ENCODE peak calls at places on chromosomes 7 and 10, in five cellular contexts. L, E, R, B and O are unnamed samples.

GRCh38 chr10:104339469-104340098 is 1.3 kb upstream of the ITPRIP start:
- DNase-seq in L (no peak), E (peak), R (peak), B (no peak), O (peak)

GRCh38 chr10:34861293-34862004 is 46.4 kb upstream of the PARD3 start:
- DNase-seq in L (peak), E (peak), R (peak), B (no peak), O (peak)

GRCh38 chr10:75967491-75967890 is 536.1 kb downstream of the LRMDA start:
- DNase-seq in L (no peak), E (no peak), R (no peak), B (no peak), O (no peak)

GRCh38 chr10:107025676-107026075 is 138.8 kb downstream of the SORCS1 start:
- DNase-seq in L (no peak), E (no peak), R (no peak), B (no peak), O (no peak)

GRCh38 chr7:23022258-23022745 is 8.4 kb upstream of the HYCC1 start:
- DNase-seq in L (no peak), E (no peak), R (peak), B (no peak), O (no peak)

GRCh38 chr7:69599879-69600764 is 1.8 kb downstream of the AUTS2 start:
- DNase-seq in L (no peak), E (peak), R (peak), B (no peak), O (peak)

GRCh38 chr10:5594271-5595036 is 69.7 kb downstream of the CALML3 start:
- DNase-seq in L (no peak), E (no peak), R (peak), B (no peak), O (no peak)

GRCh38 chr10:76444034-76444800 is 1012.8 kb downstream of the LRMDA start:
- DNase-seq in L (peak), E (peak), R (peak), B (no peak), O (no peak)

GRCh38 chr7:157409149-157409752 is 72.4 kb downstream of the DNAJB6 start:
- DNase-seq in L (no peak), E (no peak), R (no peak), B (no peak), O (no peak)

GRCh38 chr10:87818505-87819273 is 663 bp upstream of the ATAD1 start:
- DNase-seq in L (no peak), E (peak), R (peak), B (peak), O (peak)

GRCh38 chr10:17134737-17135260 is 5.2 kb upstream of the CUBN start:
- DNase-seq in L (no peak), E (no peak), R (no peak), B (no peak), O (no peak)

GRCh38 chr7:74360008-74360407 is 70.8 kb downstream of the CLIP2 start:
- DNase-seq in L (no peak), E (no peak), R (no peak), B (no peak), O (no peak)

GRCh38 chr10:21989453-21990154 is 13.9 kb downstream of the DNAJC1 start:
- DNase-seq in L (peak), E (peak), R (peak), B (peak), O (peak)

GRCh38 chr7:106731207-106731606 is 70.2 kb upstream of the CCDC71L start:
- DNase-seq in L (no peak), E (no peak), R (peak), B (no peak), O (peak)

GRCh38 chr7:129990403-129991192 is 37.8 kb upstream of the UBE2H start:
- DNase-seq in L (no peak), E (no peak), R (peak), B (no peak), O (no peak)

GRCh38 chr7:152989889-152990380 is 230.4 kb downstream of the ACTR3B start:
- DNase-seq in L (no peak), E (no peak), R (no peak), B (no peak), O (no peak)

GRCh38 chr10:69362471-69362954 is 54.2 kb downstream of the TACR2 start:
- DNase-seq in L (peak), E (peak), R (peak), B (peak), O (peak)

GRCh38 chr10:1608408-1609037 is 128.8 kb downstream of the ADARB2 start:
- DNase-seq in L (no peak), E (no peak), R (no peak), B (no peak), O (no peak)

GRCh38 chr10:91977501-91977900 is 53.9 kb downstream of the BTAF1 start:
- DNase-seq in L (no peak), E (no peak), R (no peak), B (no peak), O (no peak)

GRCh38 chr7:136389933-136390332 is 412.8 kb upstream of the MTPN start:
- DNase-seq in L (no peak), E (no peak), R (no peak), B (no peak), O (no peak)

GRCh38 chr10:102422586-102423129 is 2.0 kb downstream of the FBXL15 start:
- DNase-seq in L (peak), E (peak), R (peak), B (peak), O (peak)

GRCh38 chr10:3102721-3103410 is 35.5 kb downstream of the PFKP start:
- DNase-seq in L (no peak), E (no peak), R (peak), B (no peak), O (peak)

GRCh38 chr7:78212476-78213060 is 414.0 kb downstream of the PHTF2 start:
- DNase-seq in L (no peak), E (no peak), R (no peak), B (no peak), O (no peak)

GRCh38 chr10:125595911-125596310 is 87.1 kb downstream of the TEX36 start:
- DNase-seq in L (no peak), E (no peak), R (no peak), B (no peak), O (no peak)

GRCh38 chr7:41847171-41847570 is 144.3 kb upstream of the INHBA start:
- DNase-seq in L (no peak), E (no peak), R (no peak), B (no peak), O (no peak)

GRCh38 chr7:82745820-82746219 is 302.2 kb upstream of the CACNA2D1 start:
- DNase-seq in L (no peak), E (no peak), R (no peak), B (no peak), O (no peak)

GRCh38 chr7:8305625-8306388 is 43.8 kb upstream of the ICA1 start:
- DNase-seq in L (no peak), E (no peak), R (no peak), B (no peak), O (no peak)

GRCh38 chr10:104170610-104171269 is 48.8 kb downstream of the SFR1 start:
- DNase-seq in L (no peak), E (no peak), R (no peak), B (no peak), O (no peak)

GRCh38 chr7:102125127-102125561 is 161.5 kb upstream of the SH2B2 start:
- DNase-seq in L (peak), E (no peak), R (peak), B (peak), O (peak)

GRCh38 chr7:116792813-116793212 is 69.6 kb upstream of the CAPZA2 start:
- DNase-seq in L (no peak), E (no peak), R (no peak), B (no peak), O (no peak)

GRCh38 chr7:47265621-47266020 is 316.3 kb downstream of the TNS3 start:
- DNase-seq in L (no peak), E (no peak), R (no peak), B (no peak), O (no peak)
- H3K4me3 ChIP-seq in L (no peak), E (no peak), R (no peak), B (no peak), O (no peak)

GRCh38 chr7:108076141-108076540 is 54.0 kb downstream of the LAMB4 start:
- DNase-seq in L (no peak), E (no peak), R (no peak), B (no peak), O (no peak)
- H3K4me3 ChIP-seq in L (no peak), E (no peak), R (no peak), B (no peak), O (no peak)

GRCh38 chr10:98274562-98274961 is 6.6 kb upstream of the LOXL4 start:
- DNase-seq in L (no peak), E (no peak), R (no peak), B (no peak), O (no peak)
- H3K4me3 ChIP-seq in L (no peak), E (no peak), R (no peak), B (no peak), O (no peak)

GRCh38 chr10:71333154-71333887 is 14.3 kb downstream of the SLC29A3 start:
- DNase-seq in L (no peak), E (no peak), R (no peak), B (no peak), O (no peak)

GRCh38 chr10:71334228-71334791 is 15.3 kb downstream of the SLC29A3 start:
- DNase-seq in L (no peak), E (no peak), R (no peak), B (no peak), O (no peak)

GRCh38 chr10:71331736-71332135 is 12.7 kb downstream of the SLC29A3 start:
- DNase-seq in L (no peak), E (no peak), R (no peak), B (no peak), O (peak)

GRCh38 chr10:71335173-71335572 is 16.1 kb downstream of the SLC29A3 start:
- DNase-seq in L (no peak), E (no peak), R (no peak), B (no peak), O (no peak)

DNA sequence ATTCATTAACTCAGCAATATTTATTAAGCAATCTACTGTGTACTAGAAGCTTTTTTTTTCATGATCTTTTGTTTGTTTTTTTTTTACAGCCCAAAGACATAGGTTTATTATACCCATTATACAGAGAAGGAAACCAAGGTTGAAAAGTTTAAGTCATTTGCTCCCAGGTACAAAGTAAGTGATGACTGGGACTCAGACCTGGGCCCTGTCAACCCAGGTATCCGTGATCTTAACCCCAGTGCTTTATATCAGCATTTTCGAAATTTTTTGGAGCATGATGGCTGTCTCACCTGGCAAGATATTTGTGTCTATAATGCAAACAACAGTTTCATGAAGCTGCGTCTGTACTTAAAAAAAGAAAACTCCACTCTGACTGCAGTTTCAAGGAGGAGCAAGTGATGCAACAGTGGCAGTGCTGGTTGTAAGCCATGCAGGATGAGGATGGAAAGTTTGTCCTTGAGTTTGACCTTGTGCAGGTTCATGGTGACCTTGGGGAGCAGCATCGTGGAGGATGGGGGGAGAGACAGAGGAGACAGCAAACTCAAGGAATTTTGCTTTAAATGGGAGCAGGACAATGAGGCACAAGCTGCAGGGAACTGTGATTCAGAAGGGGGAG is 11.8 kb downstream of the SLC29A3 start:
- DNase-seq in L (no peak), E (no peak), R (no peak), B (no peak), O (no peak)
- H3K4me3 ChIP-seq in L (no peak), E (no peak), R (no peak), B (no peak), O (no peak)

GRCh38 chr7:27099224-27099838 is 3.2 kb downstream of the HOXA2 start:
- DNase-seq in L (no peak), E (no peak), R (no peak), B (no peak), O (no peak)
- H3K4me3 ChIP-seq in L (peak), E (no peak), R (peak), B (peak), O (no peak)

GRCh38 chr7:47580811-47581331 is 1.0 kb downstream of the TNS3 start:
- DNase-seq in L (no peak), E (no peak), R (no peak), B (no peak), O (peak)

GRCh38 chr7:47578581-47579270 is 3.2 kb downstream of the TNS3 start:
- DNase-seq in L (no peak), E (no peak), R (peak), B (no peak), O (no peak)

GRCh38 chr7:47581442-47581820 is 480 bp downstream of the TNS3 start:
- DNase-seq in L (no peak), E (peak), R (no peak), B (no peak), O (peak)

GRCh38 chr7:47579458-47579857 is 2.5 kb downstream of the TNS3 start:
- DNase-seq in L (no peak), E (no peak), R (no peak), B (no peak), O (no peak)

DNA sequence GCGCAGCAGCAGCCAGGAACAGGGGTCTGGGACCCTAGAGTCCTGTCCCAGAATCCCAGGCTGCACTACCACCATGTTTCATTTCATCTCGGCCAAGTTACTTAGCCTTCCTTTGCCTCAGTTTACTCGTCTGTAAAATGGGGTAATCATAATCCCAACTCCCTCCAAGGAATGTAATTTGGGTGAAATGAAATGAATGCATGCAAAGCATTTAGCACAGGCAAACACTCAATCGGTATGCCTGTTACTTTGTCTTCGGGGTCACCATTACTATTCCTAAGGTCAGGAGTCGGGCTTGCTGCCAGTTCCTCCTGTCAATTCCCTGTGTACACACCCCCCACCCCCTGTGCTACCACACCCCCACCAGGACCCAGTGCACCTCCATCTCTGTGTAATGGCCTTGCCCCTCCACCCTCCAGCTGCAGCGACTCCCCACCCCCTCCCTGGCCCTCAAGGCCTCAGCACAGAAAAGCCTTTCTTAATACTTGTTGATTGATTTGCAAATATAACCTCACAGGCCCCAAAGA is 1.7 kb downstream of the TNS3 start:
- DNase-seq in L (no peak), E (peak), R (no peak), B (no peak), O (no peak)
- H3K4me3 ChIP-seq in L (peak), E (no peak), R (peak), B (no peak), O (no peak)